ENCODE peak calls at places on chromosomes 5 and 9, in four cellular contexts. H, Q, L and S are unnamed samples.

GRCh38 chr5:84430863-84431663 is 46.4 kb upstream of the EDIL3 start:
- DNase-seq in L (peak), H (no peak), Q (no peak), S (no peak)

GRCh38 chr5:150615141-150615699 is 25.2 kb upstream of the SYNPO start:
- DNase-seq in Q (peak), L (peak), H (no peak), S (no peak)

GRCh38 chr5:6765612-6766525 is 52.6 kb downstream of the TENT4A start:
- DNase-seq in Q (peak), L (peak), H (peak), S (peak)

GRCh38 chr5:34001231-34001935 is 6.5 kb downstream of the AMACR start:
- DNase-seq in L (peak), H (no peak), Q (peak), S (no peak)

GRCh38 chr5:55226027-55226933 is 835 bp downstream of the MCIDAS start:
- DNase-seq in L (peak), Q (peak), H (peak), S (peak)

GRCh38 chr9:87498046-87498815 is 564 bp downstream of the DAPK1 start:
- DNase-seq in L (peak), H (peak), Q (peak), S (peak)

GRCh38 chr5:485113-485942 is 38.9 kb downstream of the SLC9A3 start:
- DNase-seq in L (no peak), H (no peak), Q (no peak), S (no peak)

GRCh38 chr5:67858470-67859096 is 357.0 kb upstream of the PIK3R1 start:
- DNase-seq in Q (no peak), L (no peak), H (no peak), S (no peak)

GRCh38 chr9:130327070-130327780 is 61.7 kb downstream of the HMCN2 start:
- DNase-seq in H (peak), L (no peak), Q (no peak), S (peak)

GRCh38 chr9:76643399-76644117 is 120.7 kb upstream of the PCA3 start:
- DNase-seq in L (no peak), H (no peak), Q (no peak), S (peak)

GRCh38 chr5:98872679-98873078 is 56.1 kb downstream of the CHD1 start:
- DNase-seq in H (no peak), Q (no peak), L (peak), S (no peak)

GRCh38 chr9:18923671-18924430 is 109.2 kb downstream of the SAXO1 start:
- DNase-seq in L (no peak), H (no peak), Q (no peak), S (no peak)

GRCh38 chr5:43802119-43802518 is 199.1 kb downstream of the NNT start:
- DNase-seq in H (no peak), Q (no peak), L (peak), S (no peak)

GRCh38 chr5:73256462-73257260 is 83.7 kb downstream of the TMEM174 start:
- DNase-seq in H (no peak), Q (no peak), L (peak), S (no peak)

GRCh38 chr5:36059571-36060515 is 6.8 kb downstream of the UGT3A2 start:
- DNase-seq in H (no peak), L (peak), Q (no peak), S (no peak)

GRCh38 chr5:118891252-118891651 is 97.1 kb downstream of the DTWD2 start:
- DNase-seq in Q (no peak), L (no peak), H (no peak), S (no peak)

GRCh38 chr9:87622936-87623335 is 103.0 kb upstream of the CTSL start:
- DNase-seq in H (no peak), L (no peak), Q (no peak), S (peak)

GRCh38 chr5:90562331-90562730 is 3.7 kb downstream of the ADGRV1 start:
- DNase-seq in Q (no peak), L (no peak), H (no peak), S (no peak)

GRCh38 chr5:10420926-10421325 is 20.8 kb upstream of the ROPN1L start:
- DNase-seq in L (no peak), Q (no peak), H (no peak), S (no peak)

GRCh38 chr9:116669296-116669695 is 17.8 kb upstream of the TRIM32 start:
- DNase-seq in L (peak), H (no peak), Q (no peak), S (no peak)

GRCh38 chr9:127955294-127956015 is 17.8 kb upstream of the DPM2 start:
- DNase-seq in L (peak), H (no peak), Q (peak), S (peak)
- H3K4me3 ChIP-seq in L (no peak), H (no peak), Q (no peak), S (no peak)

DNA sequence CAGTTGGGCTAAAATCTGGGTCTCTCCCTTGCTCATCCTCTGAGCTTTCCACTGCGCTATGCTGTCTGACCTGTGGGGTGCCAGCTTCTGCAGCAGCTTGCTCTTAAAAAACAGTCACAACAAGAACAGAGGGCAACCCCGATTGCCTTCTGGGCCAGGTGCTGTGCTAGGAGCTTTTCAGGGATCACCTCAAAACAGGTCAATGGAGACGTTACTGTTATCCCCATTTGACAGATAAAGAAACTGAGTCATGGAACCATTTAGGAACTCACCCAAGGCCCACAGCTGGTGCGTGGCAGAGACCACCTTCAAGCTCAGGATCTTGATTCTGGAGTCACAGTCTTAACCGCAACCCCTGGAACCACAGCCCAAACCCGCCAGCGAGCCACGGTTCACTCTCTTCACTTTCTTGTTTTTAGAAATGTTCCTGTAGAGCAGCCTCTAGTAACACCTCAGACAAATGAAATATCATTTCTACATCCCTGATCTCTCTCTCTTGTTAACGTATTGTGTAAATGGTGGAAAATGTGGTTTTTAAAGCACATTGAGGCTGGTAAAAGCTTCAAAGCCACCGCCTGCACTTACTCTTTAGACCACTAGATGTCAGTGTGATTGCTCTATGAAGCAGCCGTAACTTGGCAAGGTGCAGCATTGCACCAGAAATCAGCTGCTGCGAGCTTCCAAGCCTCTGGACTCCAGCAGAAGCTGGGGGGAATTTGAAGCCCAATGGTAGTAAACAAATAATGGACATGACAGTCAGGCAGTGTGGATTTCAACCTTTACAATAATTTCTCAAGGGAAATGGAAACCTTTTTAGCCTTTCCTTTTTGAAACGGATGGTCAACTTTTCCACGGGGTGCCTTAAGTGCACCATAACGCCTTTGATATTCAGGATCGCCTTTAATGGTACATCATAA is 1.7 kb downstream of the FYB1 start:
- DNase-seq in L (peak), Q (peak), H (peak), S (peak)
- TF ChIP-seq CTCF in L (peak), Q (peak), H (peak), S (peak)

GRCh38 chr5:153491408-153491807 is 938 bp downstream of the GRIA1 start:
- DNase-seq in L (no peak), H (no peak), Q (no peak), S (no peak)
- H3K4me3 ChIP-seq in L (no peak), H (no peak), Q (no peak), S (no peak)

GRCh38 chr9:131436386-131436785 is 42.5 kb downstream of the PRRC2B start:
- DNase-seq in H (no peak), Q (no peak), L (no peak), S (no peak)
- TF ChIP-seq CTCF in H (no peak), Q (no peak), L (no peak), S (no peak)